ENCODE peak calls at places on chromosomes 4 and X, in four cellular contexts. One of them, this sample, is unnamed.

GRCh38 chrX:140346711-140347110 is 158.2 kb downstream of the SOX3 start:
- DNase-seq in nucleus accumbens: no peak
- DNase-seq in tibial artery: no peak
- DNase-seq in GM19239: no peak
- DNase-seq in this sample: no peak

GRCh38 chrX:39409246-39409917 is 608.1 kb downstream of the MID1IP1 start:
- DNase-seq in tibial artery: no peak
- DNase-seq in nucleus accumbens: no peak
- DNase-seq in GM19239: no peak
- DNase-seq in this sample: no peak

GRCh38 chr4:76354517-76355473 is 48.3 kb downstream of the STBD1 start:
- DNase-seq in nucleus accumbens: no peak
- DNase-seq in GM19239: no peak
- DNase-seq in tibial artery: no peak
- DNase-seq in this sample: no peak

GRCh38 chr4:184292877-184293276 is 75.2 kb upstream of the ENPP6 start:
- DNase-seq in GM19239: no peak
- DNase-seq in tibial artery: no peak
- DNase-seq in nucleus accumbens: no peak
- DNase-seq in this sample: no peak

GRCh38 chr4:172648471-172648870 is 520.1 kb upstream of the GALNT7 start:
- DNase-seq in nucleus accumbens: no peak
- DNase-seq in GM19239: no peak
- DNase-seq in tibial artery: no peak
- DNase-seq in this sample: no peak

GRCh38 chr4:8540586-8540985 is 39.6 kb upstream of the GPR78 start:
- DNase-seq in nucleus accumbens: no peak
- DNase-seq in GM19239: no peak
- DNase-seq in tibial artery: peak
- DNase-seq in this sample: no peak

GRCh38 chr4:122548452-122548851 is 72.4 kb downstream of the IL21 start:
- DNase-seq in GM19239: no peak
- DNase-seq in nucleus accumbens: no peak
- DNase-seq in tibial artery: no peak
- DNase-seq in this sample: no peak

GRCh38 chr4:132564920-132565319 is 584.2 kb upstream of the PCDH10 start:
- DNase-seq in GM19239: no peak
- DNase-seq in nucleus accumbens: no peak
- DNase-seq in tibial artery: no peak
- DNase-seq in this sample: no peak

GRCh38 chrX:131187234-131187633 is 101.9 kb downstream of the IGSF1 start:
- DNase-seq in tibial artery: no peak
- DNase-seq in GM19239: no peak
- DNase-seq in nucleus accumbens: no peak
- DNase-seq in this sample: no peak

GRCh38 chrX:110146521-110146920 is 143.6 kb downstream of the TMEM164 start:
- DNase-seq in nucleus accumbens: no peak
- DNase-seq in tibial artery: no peak
- DNase-seq in GM19239: peak
- DNase-seq in this sample: peak

GRCh38 chr4:46389301-46389761 is 597 bp downstream of the GABRA2 start:
- DNase-seq in tibial artery: no peak
- DNase-seq in nucleus accumbens: peak
- DNase-seq in GM19239: no peak
- DNase-seq in this sample: no peak

GRCh38 chr4:138875886-138876608 is 139.5 kb upstream of the NOCT start:
- DNase-seq in nucleus accumbens: no peak
- DNase-seq in tibial artery: no peak
- DNase-seq in GM19239: no peak
- DNase-seq in this sample: no peak

GRCh38 chrX:140503230-140503585 is 1.7 kb downstream of the SOX3 start:
- DNase-seq in nucleus accumbens: no peak
- DNase-seq in tibial artery: no peak
- DNase-seq in GM19239: no peak
- DNase-seq in this sample: no peak

GRCh38 chrX:112935029-112935428 is 94.4 kb upstream of the AMOT start:
- DNase-seq in nucleus accumbens: no peak
- DNase-seq in tibial artery: no peak
- DNase-seq in GM19239: no peak
- DNase-seq in this sample: no peak